ENCODE peak calls at places on chromosomes 11 and 22, in six cellular contexts. One of them, this sample, is unnamed.

GRCh38 chr11:16607675-16608644 is 130.5 kb upstream of the C11orf58 start:
- DNase-seq in K562: peak
- DNase-seq in SK-N-MC: no peak
- DNase-seq in GM23248: no peak
- DNase-seq in fibroblast of lung: peak
- DNase-seq in PC-3: no peak
- DNase-seq in this sample: peak

GRCh38 chr11:107565219-107565937 is at the start of gene ALKBH8:
- DNase-seq in K562: peak
- DNase-seq in SK-N-MC: no peak
- DNase-seq in GM23248: peak
- DNase-seq in fibroblast of lung: peak
- DNase-seq in PC-3: peak
- DNase-seq in this sample: peak

GRCh38 chr11:100684101-100685065 is 2.7 kb upstream of the ARHGAP42 start:
- DNase-seq in K562: no peak
- DNase-seq in SK-N-MC: no peak
- DNase-seq in GM23248: peak
- DNase-seq in fibroblast of lung: peak
- DNase-seq in PC-3: peak
- DNase-seq in this sample: peak

GRCh38 chr22:23223566-23224317 is 43.4 kb downstream of the BCR start:
- DNase-seq in K562: no peak
- DNase-seq in SK-N-MC: no peak
- DNase-seq in GM23248: no peak
- DNase-seq in fibroblast of lung: no peak
- DNase-seq in PC-3: no peak
- DNase-seq in this sample: no peak

GRCh38 chr22:40954095-40954494 is 2.9 kb downstream of the RBX1 start:
- DNase-seq in K562: no peak
- DNase-seq in SK-N-MC: no peak
- DNase-seq in GM23248: no peak
- DNase-seq in fibroblast of lung: no peak
- DNase-seq in PC-3: no peak
- DNase-seq in this sample: no peak

GRCh38 chr11:128553662-128554392 is 33.5 kb downstream of the ETS1 start:
- DNase-seq in K562: no peak
- DNase-seq in SK-N-MC: no peak
- DNase-seq in GM23248: peak
- DNase-seq in fibroblast of lung: no peak
- DNase-seq in PC-3: peak
- DNase-seq in this sample: no peak

GRCh38 chr22:41395531-41396240 is 13.9 kb downstream of the TEF start:
- DNase-seq in K562: no peak
- DNase-seq in SK-N-MC: no peak
- DNase-seq in GM23248: no peak
- DNase-seq in fibroblast of lung: no peak
- DNase-seq in PC-3: no peak
- DNase-seq in this sample: no peak

GRCh38 chr11:45543808-45544422 is 121.5 kb downstream of the CHST1 start:
- DNase-seq in K562: peak
- DNase-seq in SK-N-MC: no peak
- DNase-seq in GM23248: peak
- DNase-seq in fibroblast of lung: peak
- DNase-seq in PC-3: peak
- DNase-seq in this sample: no peak

GRCh38 chr11:5196731-5197130 is 3.8 kb downstream of the OR51V1 start:
- DNase-seq in K562: no peak
- DNase-seq in SK-N-MC: no peak
- DNase-seq in GM23248: peak
- DNase-seq in fibroblast of lung: no peak
- DNase-seq in PC-3: no peak
- DNase-seq in this sample: no peak

GRCh38 chr11:134716582-134716981 is 304.5 kb upstream of the B3GAT1 start:
- DNase-seq in K562: no peak
- DNase-seq in SK-N-MC: no peak
- DNase-seq in GM23248: no peak
- DNase-seq in fibroblast of lung: no peak
- DNase-seq in PC-3: no peak
- DNase-seq in this sample: no peak
- H3K4me3 ChIP-seq in K562: no peak
- H3K4me3 ChIP-seq in SK-N-MC: no peak
- H3K4me3 ChIP-seq in GM23248: no peak
- H3K4me3 ChIP-seq in fibroblast of lung: no peak
- H3K4me3 ChIP-seq in PC-3: no peak
- H3K4me3 ChIP-seq in this sample: no peak

GRCh38 chr22:38080847-38081635 is 2.9 kb downstream of the SLC16A8 start:
- DNase-seq in K562: no peak
- DNase-seq in SK-N-MC: no peak
- DNase-seq in GM23248: peak
- DNase-seq in fibroblast of lung: peak
- DNase-seq in PC-3: peak
- DNase-seq in this sample: no peak

GRCh38 chr22:38082986-38083710 is 836 bp downstream of the SLC16A8 start:
- DNase-seq in K562: no peak
- DNase-seq in SK-N-MC: no peak
- DNase-seq in GM23248: no peak
- DNase-seq in fibroblast of lung: no peak
- DNase-seq in PC-3: no peak
- DNase-seq in this sample: no peak

GRCh38 chr22:38081636-38081940 is 2.4 kb downstream of the SLC16A8 start:
- DNase-seq in K562: no peak
- DNase-seq in SK-N-MC: no peak
- DNase-seq in GM23248: no peak
- DNase-seq in fibroblast of lung: no peak
- DNase-seq in PC-3: no peak
- DNase-seq in this sample: no peak

GRCh38 chr22:38080468-38080846 is 3.5 kb downstream of the SLC16A8 start:
- DNase-seq in K562: no peak
- DNase-seq in SK-N-MC: no peak
- DNase-seq in GM23248: no peak
- DNase-seq in fibroblast of lung: no peak
- DNase-seq in PC-3: no peak
- DNase-seq in this sample: no peak

DNA sequence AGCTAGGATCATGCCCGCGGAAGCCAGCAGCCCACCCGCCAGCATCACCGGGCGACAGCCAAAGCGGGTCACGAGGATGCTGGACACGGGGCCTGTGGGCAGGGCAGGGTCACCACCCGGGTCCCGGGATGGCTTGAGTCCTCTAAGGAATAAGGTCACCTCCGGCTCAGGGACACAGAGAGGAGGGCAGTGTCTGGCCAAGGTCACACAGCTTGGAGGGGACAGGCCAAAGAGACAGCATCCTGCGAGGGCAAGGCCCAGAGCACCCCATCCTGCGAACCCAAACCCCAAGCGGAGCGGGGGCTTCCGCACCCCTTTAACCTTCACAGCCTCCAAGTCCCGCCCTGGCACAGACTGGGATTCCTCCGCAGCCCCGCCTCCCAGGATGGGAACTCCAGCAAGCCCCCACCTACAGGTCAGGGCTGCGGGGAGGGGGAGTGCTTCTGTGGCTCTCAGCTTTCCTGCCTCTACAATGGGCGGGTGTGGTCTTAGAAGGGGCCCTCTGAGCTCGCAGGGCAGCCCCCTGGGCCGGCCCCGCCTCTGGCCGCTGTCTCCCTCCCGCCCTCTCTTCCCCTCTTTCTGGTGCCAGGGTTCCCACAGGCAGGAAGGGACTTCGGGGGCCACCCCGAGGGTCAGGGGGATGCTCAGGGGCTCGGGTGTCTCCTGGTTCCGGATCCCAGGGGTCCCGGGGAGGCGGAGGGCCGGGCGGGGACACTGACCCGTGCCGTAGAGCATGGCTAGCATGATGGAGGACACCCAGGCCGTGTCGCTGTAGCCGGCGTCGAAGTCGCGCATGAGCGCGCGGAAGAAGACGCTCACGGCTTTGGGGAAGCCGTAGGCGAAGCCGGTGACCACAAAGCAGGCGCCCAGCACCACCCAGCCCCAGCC is 1.8 kb downstream of the SLC16A8 start:
- DNase-seq in K562: no peak
- DNase-seq in SK-N-MC: no peak
- DNase-seq in GM23248: no peak
- DNase-seq in fibroblast of lung: no peak
- DNase-seq in PC-3: no peak
- DNase-seq in this sample: no peak
- TF ChIP-seq EZH2 in K562: no peak
- TF ChIP-seq EZH2 in SK-N-MC: no peak
- TF ChIP-seq EZH2 in GM23248: no peak
- TF ChIP-seq EZH2 in fibroblast of lung: no peak
- TF ChIP-seq EZH2 in PC-3: no peak
- TF ChIP-seq EZH2 in this sample: no peak

GRCh38 chr11:66473167-66473566 is 6.5 kb downstream of the PELI3 start:
- DNase-seq in K562: no peak
- DNase-seq in SK-N-MC: no peak
- DNase-seq in GM23248: no peak
- DNase-seq in fibroblast of lung: no peak
- DNase-seq in PC-3: no peak
- DNase-seq in this sample: no peak

GRCh38 chr11:66473608-66474525 is 6.4 kb upstream of the DPP3 start:
- DNase-seq in K562: no peak
- DNase-seq in SK-N-MC: no peak
- DNase-seq in GM23248: no peak
- DNase-seq in fibroblast of lung: no peak
- DNase-seq in PC-3: no peak
- DNase-seq in this sample: no peak

GRCh38 chr11:66471142-66471541 is 4.4 kb downstream of the PELI3 start:
- DNase-seq in K562: no peak
- DNase-seq in SK-N-MC: no peak
- DNase-seq in GM23248: no peak
- DNase-seq in fibroblast of lung: no peak
- DNase-seq in PC-3: no peak
- DNase-seq in this sample: no peak

GRCh38 chr11:66470015-66470414 is 3.3 kb downstream of the PELI3 start:
- DNase-seq in K562: no peak
- DNase-seq in SK-N-MC: no peak
- DNase-seq in GM23248: no peak
- DNase-seq in fibroblast of lung: no peak
- DNase-seq in PC-3: no peak
- DNase-seq in this sample: no peak

DNA sequence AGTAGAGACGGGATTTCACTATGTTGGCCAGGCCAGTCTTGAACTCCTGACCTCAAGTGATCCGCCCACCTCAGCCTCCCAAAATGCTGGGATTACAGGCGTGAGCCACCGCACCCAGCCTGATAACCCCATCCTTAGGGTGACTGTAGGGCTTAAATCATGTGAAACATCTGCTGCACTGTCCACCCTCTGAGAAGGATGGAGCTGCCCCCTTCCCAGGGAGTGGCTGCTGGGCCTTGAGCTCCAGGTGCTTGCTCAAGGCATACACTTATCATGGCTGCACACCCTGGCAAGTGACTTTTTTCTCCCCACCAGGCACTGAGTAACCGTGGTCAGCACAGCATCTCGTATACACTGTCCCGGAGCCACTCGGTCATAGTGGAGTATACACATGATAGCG is 5.3 kb downstream of the PELI3 start:
- DNase-seq in K562: no peak
- DNase-seq in SK-N-MC: no peak
- DNase-seq in GM23248: no peak
- DNase-seq in fibroblast of lung: no peak
- DNase-seq in PC-3: no peak
- DNase-seq in this sample: no peak
- H3K4me3 ChIP-seq in K562: no peak
- H3K4me3 ChIP-seq in SK-N-MC: no peak
- H3K4me3 ChIP-seq in GM23248: no peak
- H3K4me3 ChIP-seq in fibroblast of lung: no peak
- H3K4me3 ChIP-seq in PC-3: no peak
- H3K4me3 ChIP-seq in this sample: no peak

GRCh38 chr11:110711776-110712642 is at the start of gene ARHGAP20:
- DNase-seq in K562: peak
- DNase-seq in SK-N-MC: no peak
- DNase-seq in GM23248: peak
- DNase-seq in fibroblast of lung: peak
- DNase-seq in PC-3: peak
- DNase-seq in this sample: peak
- TF ChIP-seq EZH2 in K562: no peak
- TF ChIP-seq EZH2 in SK-N-MC: no peak
- TF ChIP-seq EZH2 in GM23248: no peak
- TF ChIP-seq EZH2 in fibroblast of lung: no peak
- TF ChIP-seq EZH2 in PC-3: peak
- TF ChIP-seq EZH2 in this sample: peak

GRCh38 chr11:13011366-13012036 is 2.4 kb downstream of the RASSF10 start:
- DNase-seq in K562: no peak
- DNase-seq in SK-N-MC: no peak
- DNase-seq in GM23248: no peak
- DNase-seq in fibroblast of lung: no peak
- DNase-seq in PC-3: no peak
- DNase-seq in this sample: peak

GRCh38 chr11:13012037-13012693 is 3.0 kb downstream of the RASSF10 start:
- DNase-seq in K562: no peak
- DNase-seq in SK-N-MC: no peak
- DNase-seq in GM23248: no peak
- DNase-seq in fibroblast of lung: peak
- DNase-seq in PC-3: no peak
- DNase-seq in this sample: peak

GRCh38 chr11:13009921-13010736 is 1.0 kb downstream of the RASSF10 start:
- DNase-seq in K562: no peak
- DNase-seq in SK-N-MC: no peak
- DNase-seq in GM23248: peak
- DNase-seq in fibroblast of lung: peak
- DNase-seq in PC-3: no peak
- DNase-seq in this sample: peak

GRCh38 chr11:13009476-13009920 is 382 bp downstream of the RASSF10 start:
- DNase-seq in K562: no peak
- DNase-seq in SK-N-MC: no peak
- DNase-seq in GM23248: peak
- DNase-seq in fibroblast of lung: peak
- DNase-seq in PC-3: no peak
- DNase-seq in this sample: no peak

DNA sequence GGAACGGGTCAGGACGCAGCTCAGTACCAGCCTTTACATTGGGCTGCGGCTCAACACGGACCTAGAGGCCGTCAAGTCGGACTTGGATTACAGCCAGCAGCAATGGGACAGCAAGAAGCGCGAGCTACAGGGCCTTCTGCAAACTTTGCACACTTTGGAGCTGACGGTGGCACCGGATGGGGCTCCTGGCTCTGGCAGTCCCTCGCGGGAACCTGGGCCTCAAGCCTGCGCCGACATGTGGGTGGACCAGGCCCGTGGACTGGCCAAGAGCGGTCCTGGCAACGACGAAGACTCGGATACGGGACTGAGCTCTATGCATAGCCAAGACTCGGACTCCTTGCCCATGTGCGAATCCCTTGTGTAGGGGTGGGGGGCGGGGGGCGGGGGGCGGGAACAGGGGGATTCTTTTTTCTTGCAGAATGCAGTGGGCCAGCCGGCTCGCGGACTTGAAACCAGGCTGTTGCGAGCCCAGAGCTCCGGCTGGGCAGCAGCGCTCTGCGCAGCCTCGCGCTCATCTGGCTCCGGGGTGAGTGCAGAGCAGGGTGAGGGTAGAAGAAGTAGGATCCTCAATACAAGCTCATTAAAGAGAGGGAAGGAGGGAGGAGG is 1.7 kb downstream of the RASSF10 start:
- DNase-seq in K562: no peak
- DNase-seq in SK-N-MC: no peak
- DNase-seq in GM23248: peak
- DNase-seq in fibroblast of lung: peak
- DNase-seq in PC-3: no peak
- DNase-seq in this sample: peak
- H3K4me3 ChIP-seq in K562: no peak
- H3K4me3 ChIP-seq in SK-N-MC: no peak
- H3K4me3 ChIP-seq in GM23248: no peak
- H3K4me3 ChIP-seq in fibroblast of lung: no peak
- H3K4me3 ChIP-seq in PC-3: no peak
- H3K4me3 ChIP-seq in this sample: peak

This sample was measured in mammary epithelial cell.